ENCODE peak calls at places on chromosomes 4 and X, in six cellular contexts. U is esophagus muscularis mucosa, G is stomach, D is HepG2, A is transverse colon, S is sigmoid colon. L is an unnamed sample.

GRCh38 chrX:20461576-20461975 is 194.9 kb upstream of the RPS6KA3 start:
- DNase-seq in G (no peak), S (no peak), A (no peak), U (no peak), D (no peak), L (no peak)

GRCh38 chr4:88969271-88969670 is 87.7 kb downstream of the FAM13A start:
- DNase-seq in U (no peak), S (no peak), G (no peak), D (peak; percentile 6), A (no peak), L (no peak)

GRCh38 chr4:78737020-78737419 is 39.1 kb upstream of the BMP2K start:
- DNase-seq in D (no peak), A (no peak), G (no peak), U (no peak), S (no peak), L (no peak)

GRCh38 chr4:179804440-179804839 is 2362.2 kb upstream of the AGA start:
- DNase-seq in G (no peak), A (no peak), S (no peak), D (no peak), U (no peak), L (no peak)

GRCh38 chr4:128357286-128357685 is 69.7 kb upstream of the PGRMC2 start:
- DNase-seq in D (no peak), S (no peak), A (no peak), G (no peak), U (no peak), L (no peak)

GRCh38 chr4:108355523-108356208 is 186.9 kb upstream of the LEF1 start:
- DNase-seq in D (no peak), U (no peak), A (no peak), S (no peak), G (no peak), L (no peak)

GRCh38 chr4:53015681-53016080 is 153.6 kb downstream of the RASL11B start:
- DNase-seq in G (no peak), U (no peak), S (peak; percentile 71), D (peak; percentile 66), A (peak; percentile 24), L (no peak)

GRCh38 chrX:119505945-119506344 is 37.7 kb downstream of the SLC25A5 start:
- DNase-seq in D (peak; percentile 90), S (peak; percentile 5), A (peak; percentile 38), U (no peak), G (no peak), L (no peak)

GRCh38 chr4:123350191-123350544 is 46.4 kb upstream of the SPRY1 start:
- DNase-seq in G (peak; percentile 54), S (no peak), A (peak; percentile 36), D (peak; percentile 81), U (no peak), L (no peak)

GRCh38 chrX:38347136-38347535 is 5.3 kb upstream of the OTC start:
- DNase-seq in D (no peak), G (no peak), U (no peak), A (no peak), S (no peak), L (no peak)

GRCh38 chr4:4521069-4521468 is 20.8 kb downstream of the STX18 start:
- DNase-seq in A (no peak), S (no peak), U (no peak), G (no peak), D (no peak), L (no peak)

GRCh38 chr4:158673633-158674032 is 1.5 kb downstream of the ETFDH start:
- DNase-seq in S (no peak), A (no peak), D (no peak), G (no peak), U (no peak), L (no peak)

GRCh38 chr4:67568820-67569219 is 10.3 kb downstream of the STAP1 start:
- DNase-seq in S (no peak), D (no peak), A (no peak), G (no peak), U (no peak), L (no peak)

GRCh38 chr4:74156521-74156920 is 1.4 kb upstream of the MTHFD2L start:
- DNase-seq in D (no peak), S (no peak), A (no peak), G (no peak), U (no peak), L (no peak)

GRCh38 chr4:151553874-151554273 is 144.9 kb downstream of the FHIP1A start:
- DNase-seq in A (peak; percentile 82), S (no peak), U (no peak), G (peak; percentile 37), D (no peak), L (no peak)

GRCh38 chr4:28225005-28225404 is 1364.4 kb downstream of the STIM2 start:
- DNase-seq in D (no peak), A (no peak), G (no peak), S (no peak), U (no peak), L (no peak)

GRCh38 chr4:6907658-6908191 is 1.9 kb upstream of the TBC1D14 start:
- DNase-seq in S (peak; percentile 59), D (no peak), A (peak; percentile 72), U (no peak), G (peak; percentile 73), L (no peak)

GRCh38 chr4:79626102-79626501 is 218.1 kb upstream of the GK2 start:
- DNase-seq in U (no peak), A (no peak), D (no peak), G (no peak), S (no peak), L (no peak)

GRCh38 chrX:103918584-103919335 is 43.7 kb upstream of the TMSB15B start:
- DNase-seq in G (peak; percentile 68), S (peak; percentile 85), D (no peak), U (no peak), A (peak; percentile 68), L (peak; percentile 80)

GRCh38 chrX:40207626-40208025 is 109.9 kb upstream of the BCOR start:
- DNase-seq in U (no peak), G (no peak), D (no peak), A (no peak), S (no peak), L (no peak)

GRCh38 chrX:11437642-11438379 is 144.6 kb downstream of the AMELX start:
- DNase-seq in S (no peak), U (no peak), D (peak; percentile 19), G (no peak), A (peak; percentile 22), L (no peak)

GRCh38 chr4:81255524-81255923 is 40.5 kb upstream of the PRKG2 start:
- DNase-seq in S (no peak), G (no peak), U (no peak), A (no peak), D (no peak), L (no peak)

GRCh38 chrX:115233497-115234219 is at the start of gene LRCH2:
- DNase-seq in D (no peak), G (no peak), U (no peak), S (peak; percentile 66), A (no peak), L (peak; percentile 54)

GRCh38 chr4:71186257-71186565 is 152.6 kb upstream of the SLC4A4 start:
- DNase-seq in S (peak; percentile 68), D (no peak), A (no peak), U (no peak), G (no peak), L (no peak)

GRCh38 chrX:21708116-21708515 is 49.8 kb downstream of the SMPX start:
- DNase-seq in S (no peak), G (no peak), U (no peak), A (no peak), D (no peak), L (no peak)

GRCh38 chrX:69144854-69145253 is 20.4 kb downstream of the PJA1 start:
- DNase-seq in S (peak; percentile 9), G (no peak), U (no peak), D (no peak), A (no peak), L (no peak)

GRCh38 chrX:43469391-43470054 is 186.6 kb upstream of the MAOA start:
- DNase-seq in G (no peak), U (no peak), S (no peak), D (no peak), A (no peak), L (no peak)

GRCh38 chr4:40916880-40917279 is 167.1 kb downstream of the NSUN7 start:
- DNase-seq in A (peak; percentile 23), S (no peak), D (peak; percentile 27), G (peak; percentile 42), U (no peak), L (no peak)

GRCh38 chr4:47525154-47525819 is 40.2 kb downstream of the ATP10D start:
- DNase-seq in D (no peak), U (no peak), A (no peak), S (peak; percentile 68), G (no peak), L (no peak)
- TF ChIP-seq POLR2AphosphoS5 in D (no peak), U (peak; percentile 64), A (peak; percentile 33), S (peak; percentile 45), G (peak; percentile 11), L (no peak)

GRCh38 chr4:11480683-11481082 is 52.0 kb upstream of the HS3ST1 start:
- DNase-seq in A (no peak), U (no peak), D (no peak), G (no peak), S (peak; percentile 69), L (no peak)
- TF ChIP-seq EP300 in A (no peak), U (no peak), D (no peak), G (no peak), S (no peak), L (no peak)

GRCh38 chr4:102761902-102762301 is 1.1 kb upstream of the MANBA start:
- DNase-seq in D (no peak), A (no peak), S (no peak), G (no peak), U (no peak), L (no peak)

GRCh38 chr4:102758241-102758871 is 2.4 kb downstream of the MANBA start:
- DNase-seq in D (no peak), U (no peak), G (no peak), S (no peak), A (no peak), L (no peak)

GRCh38 chr4:102759835-102760644 is 728 bp downstream of the MANBA start:
- DNase-seq in G (peak; percentile 27), U (no peak), D (peak; percentile 32), A (peak; percentile 28), S (peak; percentile 81), L (peak; percentile 86)

GRCh38 chr4:102761478-102761790 is 666 bp upstream of the MANBA start:
- DNase-seq in S (no peak), D (peak; percentile 17), G (no peak), U (no peak), A (peak; percentile 19), L (no peak)

GRCh38 chr4:102760645-102761477 is at the start of gene MANBA:
- DNase-seq in U (no peak), A (peak; percentile 90), D (peak; percentile 63), G (peak; percentile 86), S (peak; percentile 90), L (peak; percentile 85)
- TF ChIP-seq POLR2A in U (no peak), A (peak; percentile 74), D (peak; percentile 70), G (no peak), S (no peak), L (no peak)

DNA sequence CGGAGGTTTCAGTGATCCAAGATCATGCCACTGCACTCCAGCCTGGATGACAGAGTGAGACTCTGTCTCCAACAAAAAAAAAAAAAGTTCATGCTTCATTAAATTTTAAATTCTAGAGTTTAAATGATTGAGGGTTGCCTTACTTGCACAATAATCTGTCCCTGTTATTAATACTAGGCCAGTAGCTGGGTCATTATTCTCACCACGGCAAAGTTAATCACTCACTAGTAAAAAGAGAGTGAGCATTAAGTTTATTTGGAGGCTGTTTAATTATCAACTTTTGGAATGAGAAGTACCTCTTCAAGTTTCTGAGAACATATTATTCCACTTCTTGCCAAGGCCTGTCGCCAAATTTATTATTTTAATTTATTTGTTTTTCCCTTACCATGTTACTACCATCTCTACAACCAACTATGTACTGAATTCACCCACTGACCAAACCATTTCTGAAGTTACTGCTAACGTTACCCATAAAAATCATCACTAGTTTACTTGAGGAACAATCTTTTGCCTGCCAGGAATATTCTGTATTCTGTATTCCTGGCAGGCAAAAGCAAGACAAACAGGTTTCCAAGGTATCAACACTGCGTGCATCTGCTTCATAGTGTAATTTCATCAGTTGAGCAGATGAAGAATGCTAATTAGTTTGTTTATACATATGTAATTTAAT is 26.5 kb downstream of the GUCY1A1 start:
- DNase-seq in U (no peak), S (no peak), D (no peak), A (no peak), G (no peak), L (no peak)
- TF ChIP-seq POLR2AphosphoS5 in U (no peak), S (no peak), D (no peak), A (no peak), G (no peak), L (no peak)